ENCODE peak calls at places on chromosome 10, in four cellular contexts. E is activated CD8-positive, alpha-beta T cell treated with anti-CD3 and anti-CD28 coated beads for 36 hours; S is prostate gland; U is fibroblast of mammary gland. T is an unnamed sample.

GRCh38 chr10:122515588-122516231 is 44.8 kb upstream of the DMBT1 start:
- DNase-seq in U (peak; percentile 74), S (no peak), E (peak; percentile 91), T (no peak)

GRCh38 chr10:129710510-129710847 is 243.4 kb downstream of the MGMT start:
- DNase-seq in E (no peak), U (no peak), S (no peak), T (no peak)

GRCh38 chr10:24695452-24695851 is 28.2 kb downstream of the ARHGAP21 start:
- DNase-seq in S (no peak), U (no peak), E (no peak), T (no peak)

GRCh38 chr10:623477-624311 is 65.8 kb downstream of the DIP2C start:
- DNase-seq in U (no peak), E (no peak), S (no peak), T (no peak)

GRCh38 chr10:42961156-42961589 is 115.7 kb upstream of the RET start:
- DNase-seq in S (no peak), E (no peak), U (no peak), T (no peak)

GRCh38 chr10:35722226-35722625 is 80.1 kb upstream of the FZD8 start:
- DNase-seq in S (no peak), U (no peak), E (no peak), T (no peak)

GRCh38 chr10:123287594-123288247 is 133.5 kb downstream of the BUB3 start:
- DNase-seq in S (no peak), U (peak; percentile 77), E (peak; percentile 73), T (peak; percentile 79)

GRCh38 chr10:19970707-19971106 is 154.5 kb downstream of the PLXDC2 start:
- DNase-seq in U (no peak), E (no peak), S (no peak), T (no peak)

GRCh38 chr10:46250898-46251856 is 35.6 kb upstream of the ANTXRL start:
- DNase-seq in U (no peak), S (no peak), E (no peak), T (no peak)

GRCh38 chr10:86321568-86321967 is 45.0 kb downstream of the GRID1 start:
- DNase-seq in S (no peak), E (no peak), U (no peak), T (no peak)

GRCh38 chr10:78220781-78221180 is 187.1 kb downstream of the RPS24 start:
- DNase-seq in U (no peak), E (no peak), S (no peak), T (no peak)

GRCh38 chr10:110398419-110399162 is 93.9 kb upstream of the SMNDC1 start:
- DNase-seq in E (no peak), S (peak; percentile 79), U (peak; percentile 99), T (no peak)

GRCh38 chr10:5692476-5693358 is 8.1 kb downstream of the TASOR2 start:
- DNase-seq in E (peak; percentile 87), S (peak; percentile 22), U (peak; percentile 32), T (peak; percentile 75)

GRCh38 chr10:88159127-88159829 is 295.9 kb downstream of the PTEN start:
- DNase-seq in E (no peak), S (no peak), U (no peak), T (no peak)